ENCODE peak calls at places on chromosomes 12 and 14, in four cellular contexts. One of them, this sample, is unnamed. For H3K4me1, the result is how much of the 10 kb centered on the place peaks cover.

GRCh38 chr14:101018561-101019290 is 115.2 kb upstream of the RTL1 start:
- DNase-seq in HepG2: no peak
- DNase-seq in H1: no peak
- DNase-seq in GM12878: no peak
- DNase-seq in this sample: no peak

GRCh38 chr12:1935700-1936378 is 17.4 kb upstream of the CACNA2D4 start:
- DNase-seq in HepG2: no peak
- DNase-seq in H1: no peak
- DNase-seq in GM12878: no peak
- DNase-seq in this sample: no peak

GRCh38 chr12:105219261-105220018 is 16.5 kb downstream of the APPL2 start:
- DNase-seq in HepG2: no peak
- DNase-seq in H1: no peak
- DNase-seq in GM12878: no peak
- DNase-seq in this sample: no peak

GRCh38 chr12:19639781-19640180 is 200.5 kb downstream of the AEBP2 start:
- DNase-seq in HepG2: no peak
- DNase-seq in H1: no peak
- DNase-seq in GM12878: no peak
- DNase-seq in this sample: no peak

GRCh38 chr12:9796916-9797315 is 30.4 kb upstream of the KLRF1 start:
- DNase-seq in HepG2: no peak
- DNase-seq in H1: no peak
- DNase-seq in GM12878: no peak
- DNase-seq in this sample: no peak

GRCh38 chr12:69240625-69240984 is 1.2 kb downstream of the CPSF6 start:
- DNase-seq in HepG2: no peak
- DNase-seq in H1: no peak
- DNase-seq in GM12878: no peak
- DNase-seq in this sample: no peak

GRCh38 chr12:662541-663292 is 528 bp downstream of the NINJ2 start:
- DNase-seq in HepG2: no peak
- DNase-seq in H1: no peak
- DNase-seq in GM12878: no peak
- DNase-seq in this sample: no peak

GRCh38 chr12:78179346-78179745 is 348.7 kb downstream of the NAV3 start:
- DNase-seq in HepG2: no peak
- DNase-seq in H1: no peak
- DNase-seq in GM12878: no peak
- DNase-seq in this sample: no peak

GRCh38 chr14:61128382-61129167 is 147.5 kb downstream of the SLC38A6 start:
- DNase-seq in HepG2: no peak
- DNase-seq in H1: no peak
- DNase-seq in GM12878: no peak
- DNase-seq in this sample: no peak

GRCh38 chr12:47741340-47741703 is 16.0 kb upstream of the ENDOU start:
- DNase-seq in HepG2: no peak
- DNase-seq in H1: no peak
- DNase-seq in GM12878: no peak
- DNase-seq in this sample: no peak

GRCh38 chr12:108861878-108862587 is 4.7 kb upstream of the SSH1 start:
- DNase-seq in HepG2: no peak
- DNase-seq in H1: no peak
- DNase-seq in GM12878: no peak
- DNase-seq in this sample: no peak

GRCh38 chr12:132014092-132014914 is 64.6 kb downstream of the EP400 start:
- DNase-seq in HepG2: no peak
- DNase-seq in H1: no peak
- DNase-seq in GM12878: no peak
- DNase-seq in this sample: no peak

GRCh38 chr12:79547044-79547734 is 143.6 kb downstream of the PAWR start:
- DNase-seq in HepG2: peak
- DNase-seq in H1: peak
- DNase-seq in GM12878: no peak
- DNase-seq in this sample: peak

GRCh38 chr12:65510584-65511050 is 232.1 kb downstream of the MSRB3 start:
- DNase-seq in HepG2: peak
- DNase-seq in H1: peak
- DNase-seq in GM12878: no peak
- DNase-seq in this sample: peak

GRCh38 chr12:69657376-69658137 is 41.5 kb downstream of the BEST3 start:
- DNase-seq in HepG2: peak
- DNase-seq in H1: no peak
- DNase-seq in GM12878: no peak
- DNase-seq in this sample: no peak

GRCh38 chr12:27592548-27592947 is 68.5 kb downstream of the PPFIBP1 start:
- DNase-seq in HepG2: no peak
- DNase-seq in H1: no peak
- DNase-seq in GM12878: peak
- DNase-seq in this sample: no peak

GRCh38 chr14:58736606-58737005 is 98.8 kb downstream of the DACT1 start:
- DNase-seq in HepG2: no peak
- DNase-seq in H1: no peak
- DNase-seq in GM12878: no peak
- DNase-seq in this sample: no peak

GRCh38 chr14:59463773-59464650 is 1.2 kb downstream of the GPR135 start:
- DNase-seq in HepG2: no peak
- DNase-seq in H1: no peak
- DNase-seq in GM12878: no peak
- DNase-seq in this sample: no peak

GRCh38 chr14:103281496-103282231 is 52.4 kb upstream of the EIF5 start:
- DNase-seq in HepG2: peak
- DNase-seq in H1: no peak
- DNase-seq in GM12878: no peak
- DNase-seq in this sample: peak

GRCh38 chr12:128316981-128317526 is 50.1 kb downstream of the TMEM132C start:
- DNase-seq in HepG2: no peak
- DNase-seq in H1: no peak
- DNase-seq in GM12878: no peak
- DNase-seq in this sample: no peak

GRCh38 chr12:128316078-128316477 is 49.1 kb downstream of the TMEM132C start:
- DNase-seq in HepG2: no peak
- DNase-seq in H1: no peak
- DNase-seq in GM12878: no peak
- DNase-seq in this sample: no peak

GRCh38 chr12:128323115-128323514 is 56.1 kb downstream of the TMEM132C start:
- DNase-seq in HepG2: no peak
- DNase-seq in H1: no peak
- DNase-seq in GM12878: no peak
- DNase-seq in this sample: no peak

GRCh38 chr12:128322341-128322740 is 55.4 kb downstream of the TMEM132C start:
- DNase-seq in HepG2: no peak
- DNase-seq in H1: no peak
- DNase-seq in GM12878: no peak
- DNase-seq in this sample: no peak

GRCh38 chr12:128318946-128319345 is 52.0 kb downstream of the TMEM132C start:
- DNase-seq in HepG2: no peak
- DNase-seq in H1: no peak
- DNase-seq in GM12878: no peak
- DNase-seq in this sample: no peak
- H3K4me1 ChIP-seq in HepG2: under half
- H3K4me1 ChIP-seq in H1: under half
- H3K4me1 ChIP-seq in GM12878: under half
- H3K4me1 ChIP-seq in this sample: under half

GRCh38 chr14:67620217-67620789 is 583 bp downstream of the ARG2 start:
- DNase-seq in HepG2: no peak
- DNase-seq in H1: no peak
- DNase-seq in GM12878: no peak
- DNase-seq in this sample: no peak
- TF ChIP-seq SUZ12 in HepG2: no peak
- TF ChIP-seq SUZ12 in H1: no peak
- TF ChIP-seq SUZ12 in GM12878: no peak
- TF ChIP-seq SUZ12 in this sample: no peak

DNA sequence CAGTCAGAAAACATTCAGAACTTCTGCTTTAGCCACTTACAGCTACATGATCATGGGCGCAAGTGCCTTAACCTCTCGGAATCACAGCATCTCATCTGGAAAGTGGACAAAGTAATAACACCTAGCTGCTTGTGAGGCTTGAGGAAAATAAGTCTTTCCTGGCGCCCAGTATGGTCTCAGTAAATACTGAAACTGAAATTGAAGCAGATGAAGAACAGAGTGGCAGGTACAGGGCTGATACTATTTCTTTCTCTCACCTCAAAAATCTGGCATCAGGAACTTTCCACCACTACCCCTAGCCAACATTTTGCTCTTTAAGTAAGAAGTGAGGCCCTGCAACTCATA is 129.6 kb upstream of the FUT8 start:
- DNase-seq in HepG2: no peak
- DNase-seq in H1: no peak
- DNase-seq in GM12878: no peak
- DNase-seq in this sample: no peak
- H3K4me3 ChIP-seq in HepG2: no peak
- H3K4me3 ChIP-seq in H1: no peak
- H3K4me3 ChIP-seq in GM12878: peak
- H3K4me3 ChIP-seq in this sample: no peak

GRCh38 chr12:14962180-14962579 is 779 bp upstream of the ARHGDIB start:
- DNase-seq in HepG2: no peak
- DNase-seq in H1: no peak
- DNase-seq in GM12878: no peak
- DNase-seq in this sample: no peak
- H3K4me1 ChIP-seq in HepG2: under half
- H3K4me1 ChIP-seq in H1: under half
- H3K4me1 ChIP-seq in GM12878: under half
- H3K4me1 ChIP-seq in this sample: under half

DNA sequence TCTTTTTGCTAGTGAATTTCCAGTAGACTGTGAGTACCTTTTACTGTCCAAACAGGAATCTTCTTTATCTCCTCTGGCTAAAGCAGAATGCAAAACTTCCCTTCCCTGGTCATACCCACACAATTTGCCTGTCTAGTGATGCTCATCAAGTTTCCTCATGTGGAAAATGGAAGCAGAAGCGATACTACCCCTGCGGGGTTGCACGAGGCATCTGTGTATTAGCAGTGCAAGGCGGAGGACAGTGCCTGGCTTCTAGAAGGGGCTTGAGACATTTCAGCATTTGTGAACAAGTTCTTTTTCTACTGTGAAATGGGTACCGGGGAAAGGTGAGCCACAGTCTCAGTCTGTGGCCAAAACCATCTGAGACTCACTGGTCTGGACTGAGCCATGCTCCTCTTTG is 340.9 kb downstream of the AACS start:
- DNase-seq in HepG2: no peak
- DNase-seq in H1: no peak
- DNase-seq in GM12878: peak
- DNase-seq in this sample: no peak
- TF ChIP-seq SUZ12 in HepG2: no peak
- TF ChIP-seq SUZ12 in H1: no peak
- TF ChIP-seq SUZ12 in GM12878: no peak
- TF ChIP-seq SUZ12 in this sample: no peak